ENCODE peak calls at places on chromosomes 6 and 20, in six cellular contexts. O is mesendoderm, V is Panc1, P is PC-3, T is adrenal gland, A is heart right ventricle. R is an unnamed sample. For H3K4me1, the result is how much of the 10 kb centered on the place peaks cover.

GRCh38 chr20:19860742-19861141 is 102.7 kb downstream of the RIN2 start:
- DNase-seq in A (no peak), P (no peak), V (no peak), T (no peak), O (no peak), R (no peak)

GRCh38 chr6:143745160-143746133 is 67.7 kb downstream of the PHACTR2 start:
- DNase-seq in O (peak), A (peak), V (no peak), P (peak), T (peak), R (no peak)

GRCh38 chr6:105489213-105489525 is 86.3 kb upstream of the PREP start:
- DNase-seq in O (no peak), T (no peak), V (no peak), P (no peak), A (no peak), R (no peak)

GRCh38 chr6:133512410-133513016 is 271.4 kb downstream of the EYA4 start:
- DNase-seq in V (peak), O (peak), T (peak), A (peak), P (peak), R (peak)

GRCh38 chr6:14502551-14502950 is 385.0 kb downstream of the CD83 start:
- DNase-seq in V (no peak), P (peak), A (no peak), T (no peak), O (no peak), R (peak)

GRCh38 chr6:111657146-111657545 is 51.5 kb upstream of the TRAF3IP2 start:
- DNase-seq in A (no peak), V (no peak), O (no peak), P (peak), T (no peak), R (no peak)

GRCh38 chr20:62485062-62485700 is 9.4 kb upstream of the GATA5 start:
- DNase-seq in P (peak), A (peak), T (peak), O (peak), V (no peak), R (peak)

GRCh38 chr6:32079566-32080290 is 29.4 kb downstream of the TNXB start:
- DNase-seq in O (no peak), A (no peak), V (no peak), T (no peak), P (peak), R (no peak)

GRCh38 chr6:56356431-56356830 is 109.1 kb upstream of the COL21A1 start:
- DNase-seq in A (no peak), T (no peak), P (peak), V (no peak), O (peak), R (no peak)

GRCh38 chr20:48748556-48748955 is 79.2 kb downstream of the PREX1 start:
- DNase-seq in P (no peak), O (no peak), A (no peak), V (no peak), T (no peak), R (no peak)

GRCh38 chr6:127299522-127300240 is 33.0 kb downstream of the RNF146 start:
- DNase-seq in A (no peak), O (no peak), V (no peak), T (no peak), P (peak), R (no peak)

GRCh38 chr6:104604643-104605042 is 255.1 kb downstream of the HACE1 start:
- DNase-seq in A (no peak), O (no peak), P (no peak), V (no peak), T (no peak), R (no peak)

GRCh38 chr6:37168809-37169457 is 1.0 kb upstream of the PIM1 start:
- DNase-seq in P (peak), O (peak), A (no peak), T (no peak), V (no peak), R (no peak)

GRCh38 chr20:42530855-42531674 is 658.6 kb downstream of the PTPRT start:
- DNase-seq in O (peak), T (no peak), A (peak), V (peak), P (peak), R (no peak)

GRCh38 chr20:51313275-51313898 is 229.1 kb downstream of the NFATC2 start:
- DNase-seq in P (peak), A (no peak), O (no peak), T (no peak), V (no peak), R (no peak)

GRCh38 chr20:3904224-3904623 is 15.0 kb downstream of the PANK2 start:
- DNase-seq in A (no peak), O (no peak), T (no peak), P (no peak), V (no peak), R (no peak)

GRCh38 chr20:38044685-38045084 is 11.1 kb downstream of the RPRD1B start:
- DNase-seq in P (no peak), A (no peak), O (peak), T (no peak), V (no peak), R (no peak)

GRCh38 chr6:141598487-141598886 is 534.2 kb upstream of the GJE1 start:
- DNase-seq in T (no peak), V (no peak), O (no peak), P (peak), A (no peak), R (no peak)

GRCh38 chr6:109465772-109466171 is 10.2 kb upstream of the MICAL1 start:
- DNase-seq in P (no peak), O (no peak), A (no peak), T (no peak), V (no peak), R (no peak)

GRCh38 chr6:105645958-105646357 is 243.1 kb upstream of the PREP start:
- DNase-seq in P (no peak), V (no peak), T (no peak), O (no peak), A (no peak), R (no peak)

GRCh38 chr6:106908386-106908840 is 66.1 kb downstream of the CD24 start:
- DNase-seq in V (no peak), P (peak), O (peak), A (no peak), T (no peak), R (no peak)

GRCh38 chr6:125511809-125512341 is 210.1 kb upstream of the HDDC2 start:
- DNase-seq in A (no peak), O (no peak), T (no peak), V (no peak), P (peak), R (no peak)

GRCh38 chr6:50824505-50824904 is 5.8 kb downstream of the TFAP2B start:
- DNase-seq in V (no peak), P (no peak), A (no peak), O (no peak), T (no peak), R (no peak)

GRCh38 chr20:31670371-31671228 is 32.9 kb downstream of the COX4I2 start:
- DNase-seq in P (no peak), A (peak), O (peak), T (peak), V (no peak), R (peak)

GRCh38 chr6:149846321-149846720 is 17.8 kb downstream of the LRP11 start:
- DNase-seq in V (no peak), O (peak), P (peak), T (peak), A (no peak), R (no peak)

DNA sequence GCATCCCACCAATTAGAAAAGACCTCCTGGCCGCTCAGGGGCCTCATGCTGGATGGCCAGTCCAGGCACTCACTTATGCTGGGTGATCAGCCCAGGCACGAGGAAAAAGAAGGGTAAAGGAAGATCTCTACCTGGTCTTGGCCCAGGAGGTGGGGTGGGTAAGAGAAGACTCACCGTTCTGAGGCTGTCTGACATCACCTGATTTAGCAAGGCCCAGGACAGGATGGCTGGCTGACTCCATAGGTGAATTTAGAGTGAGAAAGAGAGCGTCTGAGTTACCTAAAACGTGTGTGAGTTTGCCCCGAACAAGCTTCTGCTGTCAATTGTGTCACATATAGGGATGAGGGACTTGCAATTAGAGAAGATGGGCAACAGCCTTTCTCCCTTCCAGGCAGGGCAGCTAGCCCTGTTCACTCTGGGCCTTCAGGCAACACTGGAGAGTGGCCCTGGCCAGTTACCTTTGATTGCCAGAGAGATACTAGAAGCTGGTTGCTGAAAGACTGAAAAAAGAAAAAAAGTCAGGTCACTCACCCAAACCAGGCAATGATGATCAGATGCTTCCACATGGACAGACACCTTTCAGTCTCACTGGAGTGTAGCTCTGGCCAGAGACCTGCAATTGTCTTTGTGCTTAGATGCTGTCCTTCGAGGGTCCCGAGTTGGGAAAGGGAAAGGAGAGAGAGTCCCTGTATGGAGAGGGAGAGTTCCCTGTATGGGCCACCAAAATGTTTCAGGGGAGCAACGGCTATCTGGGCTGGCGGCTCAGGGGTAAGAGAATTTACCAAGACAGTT is 35.7 kb upstream of the IER3 start:
- DNase-seq in P (no peak), A (no peak), T (no peak), V (no peak), O (no peak), R (no peak)
- H3K4me1 ChIP-seq in P (half or more), A (under half), T (under half), V (half or more), O (under half), R (under half)

DNA sequence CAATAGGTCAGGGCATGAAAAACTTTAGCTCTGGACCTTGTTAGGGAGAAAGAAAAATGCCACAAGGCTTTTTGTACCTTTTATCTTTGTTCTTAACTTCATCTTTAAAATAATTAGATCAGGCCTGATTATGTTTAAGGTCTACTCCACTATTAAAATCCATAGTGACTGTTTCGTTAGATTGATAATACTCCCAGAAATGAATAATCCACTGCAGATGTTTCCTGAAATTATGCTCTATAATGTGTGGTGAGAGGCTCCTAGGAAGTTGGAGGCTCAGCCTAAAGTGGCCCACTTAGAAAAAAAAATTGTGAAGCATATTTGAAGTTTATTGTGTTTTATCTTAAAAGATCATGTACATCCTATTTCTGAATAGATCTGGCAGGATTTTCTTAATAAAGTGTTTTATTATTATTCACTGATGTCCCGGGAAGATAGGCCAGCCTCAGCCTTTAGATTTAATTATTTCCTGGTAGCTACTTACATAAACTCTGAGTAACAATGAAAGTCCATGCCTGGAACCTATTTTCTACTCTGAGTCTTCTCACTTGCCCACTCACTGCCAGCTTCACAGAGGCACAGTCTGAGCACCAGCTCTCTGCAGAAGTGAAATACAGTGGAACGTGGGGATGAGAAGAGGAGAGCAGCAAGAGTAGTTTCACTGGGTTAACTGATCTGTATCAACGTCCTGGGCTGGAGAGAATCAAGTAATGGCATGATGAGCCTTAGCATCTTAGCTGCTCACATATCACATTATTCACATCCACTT is 126.8 kb upstream of the TMEM170B start:
- DNase-seq in T (no peak), V (no peak), A (no peak), P (no peak), O (no peak), R (no peak)
- H3K27ac ChIP-seq in T (peak), V (no peak), A (no peak), P (no peak), O (no peak), R (no peak)

DNA sequence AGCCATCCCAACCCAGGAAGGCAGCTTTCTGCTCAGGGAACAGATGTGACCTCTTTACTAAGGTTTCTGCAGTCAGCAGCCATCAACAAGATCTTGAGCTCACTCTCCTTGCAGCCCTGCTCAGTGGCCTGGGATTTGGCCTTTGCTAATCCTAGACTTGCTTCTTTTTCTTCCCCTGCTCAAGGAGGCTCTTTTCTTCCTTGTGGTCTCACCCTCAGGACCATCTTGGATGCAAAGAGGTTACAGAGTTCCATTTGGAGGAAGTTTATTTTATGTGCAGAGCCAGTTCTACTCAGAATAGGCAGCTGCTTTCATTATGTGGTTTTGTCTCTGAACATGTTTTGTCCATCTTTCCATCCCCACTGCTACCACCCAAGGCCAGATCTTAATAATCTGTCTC is 49.3 kb downstream of the RALY start:
- DNase-seq in O (no peak), A (no peak), V (no peak), P (no peak), T (no peak), R (no peak)
- H3K4me1 ChIP-seq in O (under half), A (half or more), V (under half), P (under half), T (under half), R (under half)

GRCh38 chr6:26344658-26345057 is 20.3 kb upstream of the BTN3A2 start:
- DNase-seq in O (no peak), A (no peak), P (no peak), T (no peak), V (no peak), R (no peak)

GRCh38 chr6:26340066-26340465 is 24.9 kb upstream of the BTN3A2 start:
- DNase-seq in P (no peak), V (no peak), A (no peak), T (no peak), O (no peak), R (no peak)

GRCh38 chr6:26345832-26346231 is 19.2 kb upstream of the BTN3A2 start:
- DNase-seq in A (no peak), V (no peak), P (no peak), O (no peak), T (no peak), R (no peak)

GRCh38 chr6:26339612-26340011 is 25.4 kb upstream of the BTN3A2 start:
- DNase-seq in V (no peak), O (no peak), T (no peak), A (no peak), P (no peak), R (no peak)

GRCh38 chr6:26342106-26342999 is 22.6 kb upstream of the BTN3A2 start:
- DNase-seq in P (peak), T (no peak), O (peak), A (no peak), V (no peak), R (no peak)
- H3K27ac ChIP-seq in P (no peak), T (no peak), O (no peak), A (no peak), V (no peak), R (no peak)

GRCh38 chr6:88445188-88445958 is 279.2 kb upstream of the CNR1 start:
- DNase-seq in P (no peak), V (no peak), A (no peak), T (no peak), O (no peak), R (no peak)

GRCh38 chr6:88443554-88443953 is 277.4 kb upstream of the CNR1 start:
- DNase-seq in V (no peak), T (no peak), A (no peak), P (no peak), O (no peak), R (no peak)

GRCh38 chr6:88442731-88443130 is 276.6 kb upstream of the CNR1 start:
- DNase-seq in O (no peak), T (no peak), P (no peak), A (no peak), V (no peak), R (no peak)
- H3K4me1 ChIP-seq in O (under half), T (under half), P (under half), A (under half), V (under half), R (under half)

R was measured in Peyer's patch.